ENCODE peak calls at places on chromosomes 6 and 20, in eight cellular contexts. Q, V, C, L, K, N, T and G are unnamed samples.

GRCh38 chr6:110999634-111000270 is 17.9 kb downstream of the RPF2 start:
- DNase-seq in Q (no peak), V (no peak), C (no peak), L (no peak), K (no peak), N (no peak), T (no peak), G (no peak)

GRCh38 chr6:159483259-159483658 is 209.8 kb downstream of the SOD2 start:
- DNase-seq in Q (no peak), V (no peak), C (no peak), L (no peak), K (no peak), N (no peak), T (no peak), G (no peak)

GRCh38 chr6:26322645-26323482 is 42.1 kb upstream of the BTN3A2 start:
- DNase-seq in Q (peak; percentile 52), V (peak; percentile 65), C (no peak), L (no peak), K (peak; percentile 60), N (peak; percentile 94), T (peak; percentile 42), G (peak; percentile 79)

GRCh38 chr6:134932121-134932520 is 17.8 kb downstream of the ALDH8A1 start:
- DNase-seq in Q (no peak), V (no peak), C (no peak), L (no peak), K (no peak), N (no peak), T (no peak), G (no peak)

GRCh38 chr6:119285908-119286625 is 63.5 kb downstream of the MAN1A1 start:
- DNase-seq in Q (no peak), V (no peak), C (no peak), L (no peak), K (no peak), N (no peak), T (no peak), G (no peak)

GRCh38 chr6:154962751-154963150 is 32.4 kb upstream of the TIAM2 start:
- DNase-seq in Q (no peak), V (no peak), C (no peak), L (peak; percentile 34), K (no peak), N (peak; percentile 27), T (no peak), G (no peak)

GRCh38 chr6:142207265-142207877 is 60.3 kb downstream of the VTA1 start:
- DNase-seq in Q (peak; percentile 59), V (peak; percentile 52), C (no peak), L (no peak), K (no peak), N (peak; percentile 43), T (peak; percentile 55), G (peak; percentile 53)

GRCh38 chr20:49892260-49893216 is 22.8 kb downstream of the SPATA2 start:
- DNase-seq in Q (no peak), V (no peak), C (peak; percentile 81), L (no peak), K (no peak), N (no peak), T (no peak), G (no peak)

GRCh38 chr6:160510199-160510598 is 153.9 kb downstream of the LPA start:
- DNase-seq in Q (no peak), V (no peak), C (no peak), L (no peak), K (no peak), N (no peak), T (no peak), G (no peak)

GRCh38 chr6:118893095-118893881 is 664 bp upstream of the ASF1A start:
- DNase-seq in Q (no peak), V (peak; percentile 29), C (no peak), L (peak; percentile 37), K (no peak), N (no peak), T (peak; percentile 41), G (peak; percentile 72)

GRCh38 chr20:58091810-58092209 is 136.6 kb downstream of the ANKRD60 start:
- DNase-seq in Q (no peak), V (no peak), C (no peak), L (no peak), K (no peak), N (no peak), T (no peak), G (no peak)

GRCh38 chr6:69089539-69089938 is 454.5 kb downstream of the ADGRB3 start:
- DNase-seq in Q (no peak), V (no peak), C (no peak), L (no peak), K (no peak), N (no peak), T (no peak), G (no peak)

GRCh38 chr20:63370623-63371176 is 9.6 kb upstream of the CHRNA4 start:
- DNase-seq in Q (no peak), V (no peak), C (no peak), L (no peak), K (no peak), N (no peak), T (no peak), G (no peak)

GRCh38 chr6:13488015-13488895 is 855 bp upstream of the GFOD1 start:
- DNase-seq in Q (peak; percentile 63), V (peak; percentile 52), C (no peak), L (peak; percentile 43), K (no peak), N (no peak), T (peak; percentile 44), G (peak; percentile 60)

GRCh38 chr6:151389640-151390275 is 1.6 kb downstream of the ZBTB2 start:
- DNase-seq in Q (peak; percentile 28), V (no peak), C (peak; percentile 93), L (no peak), K (no peak), N (no peak), T (peak; percentile 57), G (peak; percentile 56)

GRCh38 chr6:34391711-34392496 is 565 bp downstream of the NUDT3 start:
- DNase-seq in Q (peak; percentile 70), V (peak; percentile 67), C (peak; percentile 95), L (peak; percentile 70), K (no peak), N (no peak), T (peak; percentile 52), G (peak; percentile 70)

GRCh38 chr20:25402583-25402982 is 4.9 kb upstream of the GINS1 start:
- DNase-seq in Q (peak; percentile 19), V (no peak), C (no peak), L (no peak), K (no peak), N (no peak), T (no peak), G (no peak)

GRCh38 chr20:25397827-25398226 is 7.2 kb upstream of the ABHD12 start:
- DNase-seq in Q (no peak), V (no peak), C (no peak), L (no peak), K (no peak), N (no peak), T (no peak), G (no peak)

GRCh38 chr20:25397081-25397480 is 6.4 kb upstream of the ABHD12 start:
- DNase-seq in Q (no peak), V (no peak), C (no peak), L (no peak), K (no peak), N (no peak), T (no peak), G (no peak)

GRCh38 chr20:25398363-25399037 is 7.9 kb upstream of the ABHD12 start:
- DNase-seq in Q (no peak), V (no peak), C (no peak), L (no peak), K (no peak), N (no peak), T (no peak), G (no peak)

GRCh38 chr20:25399038-25399430 is 8.4 kb upstream of the ABHD12 start:
- DNase-seq in Q (no peak), V (peak; percentile 50), C (no peak), L (peak; percentile 48), K (no peak), N (peak; percentile 59), T (peak; percentile 41), G (peak; percentile 37)
- TF ChIP-seq CTCF in Q (peak; percentile 19), V (peak; percentile 41), C (peak; percentile 88), L (peak; percentile 55), K (peak; percentile 52), N (peak; percentile 46), T (peak; percentile 74), G (peak; percentile 73)

DNA sequence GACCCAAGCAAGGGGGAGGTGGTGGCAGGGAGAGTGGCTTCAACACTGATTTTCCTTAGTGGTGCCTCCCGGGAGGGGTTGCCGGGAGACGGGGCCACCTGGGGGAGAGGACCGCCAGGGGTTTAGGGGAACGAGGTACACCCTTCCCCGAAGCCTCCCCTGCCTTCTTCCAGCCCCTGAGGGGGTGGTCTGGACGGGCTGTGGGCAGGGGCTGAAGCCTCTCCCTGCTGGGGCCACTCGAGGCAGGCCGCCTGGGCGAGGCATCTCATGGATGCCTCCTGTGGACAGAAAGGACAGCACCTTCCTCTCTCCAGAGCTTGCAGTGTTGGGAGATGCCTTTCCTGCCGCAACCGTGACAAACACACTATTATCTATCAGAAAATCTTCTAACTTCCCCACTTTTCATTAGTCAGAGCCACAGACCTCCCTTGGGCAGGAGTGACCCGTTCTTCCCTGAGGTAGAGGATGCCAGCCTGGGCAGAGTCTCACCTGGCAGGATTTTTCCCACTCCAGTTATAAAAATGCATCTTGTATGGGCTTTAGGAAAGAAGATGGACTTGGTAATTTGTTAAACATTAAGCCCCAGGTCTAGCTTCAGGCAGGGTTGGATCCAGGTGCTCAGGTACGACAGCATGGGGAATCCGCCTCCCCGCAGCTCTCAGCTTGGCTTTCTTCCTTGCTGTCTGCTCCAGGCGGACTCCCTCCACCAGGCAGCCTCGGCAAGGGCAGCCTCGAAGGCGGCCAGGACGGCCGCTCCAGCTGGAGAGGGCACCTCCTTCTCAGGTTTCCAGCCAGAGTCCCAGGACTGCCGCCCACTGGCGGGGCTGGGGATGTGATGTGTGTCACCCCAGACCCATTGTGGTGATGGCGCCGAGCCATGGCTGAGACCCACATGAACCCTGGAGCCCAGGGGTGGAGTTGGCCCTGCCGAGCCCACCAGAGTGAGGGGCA is 11.0 kb downstream of the HRH3 start:
- DNase-seq in Q (peak; percentile 78), V (peak; percentile 38), C (no peak), L (no peak), K (no peak), N (no peak), T (peak; percentile 41), G (no peak)
- TF ChIP-seq CTCF in Q (no peak), V (no peak), C (peak; percentile 23), L (no peak), K (peak; percentile 38), N (peak; percentile 7), T (peak; percentile 25), G (no peak)

GRCh38 chr20:21971436-21971835 is 266.0 kb downstream of the PAX1 start:
- DNase-seq in Q (no peak), V (no peak), C (no peak), L (no peak), K (no peak), N (no peak), T (no peak), G (no peak)

DNA sequence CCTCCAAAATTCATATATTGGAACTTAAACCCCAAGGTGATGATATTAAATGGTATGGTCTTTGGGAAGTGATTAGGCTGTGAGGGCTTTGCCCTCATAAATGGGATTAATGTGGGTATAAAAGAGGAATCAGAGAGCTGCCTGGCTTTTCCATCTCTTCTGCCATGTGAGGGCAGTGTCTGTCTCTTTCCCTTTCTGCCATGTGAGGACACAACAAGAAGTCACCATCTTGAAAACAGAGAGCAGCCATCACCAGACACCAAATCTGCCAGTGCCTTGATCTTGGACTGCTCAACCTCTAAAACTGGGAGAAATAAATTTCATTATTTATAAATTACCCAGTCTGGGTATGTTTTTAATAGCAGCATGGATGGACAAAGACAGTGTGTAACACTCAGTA is 263.0 kb downstream of the PAX1 start:
- DNase-seq in Q (no peak), V (no peak), C (no peak), L (no peak), K (no peak), N (no peak), T (no peak), G (no peak)
- TF ChIP-seq CTCF in Q (no peak), V (no peak), C (no peak), L (no peak), K (no peak), N (no peak), T (no peak), G (no peak)

GRCh38 chr6:63795006-63795405 is 159.4 kb downstream of the PHF3 start:
- DNase-seq in Q (no peak), V (no peak), C (no peak), L (no peak), K (no peak), N (no peak), T (no peak), G (no peak)
- TF ChIP-seq CTCF in Q (no peak), V (no peak), C (no peak), L (no peak), K (no peak), N (no peak), T (no peak), G (no peak)